ENCODE peak calls at places on chromosomes 2 and 18, in ten cellular contexts. One of them, this sample, is unnamed.

GRCh38 chr2:1246239-1246638 is 167.0 kb upstream of the TPO start:
- DNase-seq in Daoy: no peak
- DNase-seq in substantia nigra: no peak
- DNase-seq in Kasumi-1: no peak
- DNase-seq in AG10803: no peak
- DNase-seq in CD4-positive, CD25-positive, alpha-beta regulatory T cell: no peak
- DNase-seq in DMS79 treated with DMSO at 0.1 percent for 48 hours: no peak
- DNase-seq in cardiac muscle cell: no peak
- DNase-seq in neuronal stem cell: no peak
- DNase-seq in left cardiac atrium: no peak
- DNase-seq in this sample: no peak

GRCh38 chr2:165698621-165698946 is 95.5 kb downstream of the GALNT3 start:
- DNase-seq in Daoy: peak; percentile 27
- DNase-seq in substantia nigra: no peak
- DNase-seq in Kasumi-1: peak; percentile 97
- DNase-seq in AG10803: peak; percentile 40
- DNase-seq in CD4-positive, CD25-positive, alpha-beta regulatory T cell: peak; percentile 20
- DNase-seq in DMS79 treated with DMSO at 0.1 percent for 48 hours: peak; percentile 40
- DNase-seq in cardiac muscle cell: peak; percentile 74
- DNase-seq in neuronal stem cell: peak; percentile 32
- DNase-seq in left cardiac atrium: peak; percentile 28
- DNase-seq in this sample: peak; percentile 15

GRCh38 chr2:122031544-122032263 is 276.3 kb downstream of the TSN start:
- DNase-seq in Daoy: peak; percentile 30
- DNase-seq in substantia nigra: no peak
- DNase-seq in Kasumi-1: peak; percentile 82
- DNase-seq in AG10803: peak; percentile 18
- DNase-seq in CD4-positive, CD25-positive, alpha-beta regulatory T cell: no peak
- DNase-seq in DMS79 treated with DMSO at 0.1 percent for 48 hours: no peak
- DNase-seq in cardiac muscle cell: peak; percentile 55
- DNase-seq in neuronal stem cell: no peak
- DNase-seq in left cardiac atrium: peak; percentile 38
- DNase-seq in this sample: peak; percentile 37

GRCh38 chr18:58201268-58201667 is 157.2 kb downstream of the NEDD4L start:
- DNase-seq in Daoy: no peak
- DNase-seq in substantia nigra: no peak
- DNase-seq in Kasumi-1: no peak
- DNase-seq in AG10803: no peak
- DNase-seq in CD4-positive, CD25-positive, alpha-beta regulatory T cell: no peak
- DNase-seq in DMS79 treated with DMSO at 0.1 percent for 48 hours: no peak
- DNase-seq in cardiac muscle cell: no peak
- DNase-seq in neuronal stem cell: no peak
- DNase-seq in left cardiac atrium: no peak
- DNase-seq in this sample: no peak

GRCh38 chr18:37491526-37491925 is 74.1 kb downstream of the CELF4 start:
- DNase-seq in Daoy: no peak
- DNase-seq in substantia nigra: no peak
- DNase-seq in Kasumi-1: no peak
- DNase-seq in AG10803: no peak
- DNase-seq in CD4-positive, CD25-positive, alpha-beta regulatory T cell: no peak
- DNase-seq in DMS79 treated with DMSO at 0.1 percent for 48 hours: no peak
- DNase-seq in cardiac muscle cell: no peak
- DNase-seq in neuronal stem cell: no peak
- DNase-seq in left cardiac atrium: no peak
- DNase-seq in this sample: no peak

GRCh38 chr2:181823405-181823804 is 68.1 kb upstream of the ITPRID2 start:
- DNase-seq in Daoy: peak; percentile 39
- DNase-seq in substantia nigra: no peak
- DNase-seq in Kasumi-1: no peak
- DNase-seq in AG10803: no peak
- DNase-seq in CD4-positive, CD25-positive, alpha-beta regulatory T cell: no peak
- DNase-seq in DMS79 treated with DMSO at 0.1 percent for 48 hours: no peak
- DNase-seq in cardiac muscle cell: no peak
- DNase-seq in neuronal stem cell: no peak
- DNase-seq in left cardiac atrium: no peak
- DNase-seq in this sample: no peak

GRCh38 chr2:73907840-73908452 is 15.1 kb downstream of the ACTG2 start:
- DNase-seq in Daoy: peak; percentile 77
- DNase-seq in substantia nigra: peak; percentile 5
- DNase-seq in Kasumi-1: peak; percentile 36
- DNase-seq in AG10803: peak; percentile 5
- DNase-seq in CD4-positive, CD25-positive, alpha-beta regulatory T cell: peak; percentile 72
- DNase-seq in DMS79 treated with DMSO at 0.1 percent for 48 hours: peak; percentile 40
- DNase-seq in cardiac muscle cell: peak; percentile 37
- DNase-seq in neuronal stem cell: no peak
- DNase-seq in left cardiac atrium: no peak
- DNase-seq in this sample: peak; percentile 79

GRCh38 chr2:51795248-51795888 is 763.4 kb upstream of the NRXN1 start:
- DNase-seq in Daoy: no peak
- DNase-seq in substantia nigra: no peak
- DNase-seq in Kasumi-1: peak; percentile 15
- DNase-seq in AG10803: no peak
- DNase-seq in CD4-positive, CD25-positive, alpha-beta regulatory T cell: no peak
- DNase-seq in DMS79 treated with DMSO at 0.1 percent for 48 hours: no peak
- DNase-seq in cardiac muscle cell: peak; percentile 5
- DNase-seq in neuronal stem cell: peak; percentile 2
- DNase-seq in left cardiac atrium: no peak
- DNase-seq in this sample: peak; percentile 78

GRCh38 chr18:7545734-7546133 is 21.4 kb upstream of the PTPRM start:
- DNase-seq in Daoy: no peak
- DNase-seq in substantia nigra: no peak
- DNase-seq in Kasumi-1: no peak
- DNase-seq in AG10803: peak; percentile 27
- DNase-seq in CD4-positive, CD25-positive, alpha-beta regulatory T cell: no peak
- DNase-seq in DMS79 treated with DMSO at 0.1 percent for 48 hours: no peak
- DNase-seq in cardiac muscle cell: peak; percentile 75
- DNase-seq in neuronal stem cell: no peak
- DNase-seq in left cardiac atrium: no peak
- DNase-seq in this sample: no peak

GRCh38 chr2:106163948-106164580 is 30.0 kb downstream of the UXS1 start:
- DNase-seq in Daoy: no peak
- DNase-seq in substantia nigra: no peak
- DNase-seq in Kasumi-1: no peak
- DNase-seq in AG10803: no peak
- DNase-seq in CD4-positive, CD25-positive, alpha-beta regulatory T cell: peak; percentile 60
- DNase-seq in DMS79 treated with DMSO at 0.1 percent for 48 hours: no peak
- DNase-seq in cardiac muscle cell: peak; percentile 62
- DNase-seq in neuronal stem cell: no peak
- DNase-seq in left cardiac atrium: no peak
- DNase-seq in this sample: no peak

GRCh38 chr2:42010743-42011298 is 37.0 kb upstream of the PKDCC start:
- DNase-seq in Daoy: peak; percentile 88
- DNase-seq in substantia nigra: no peak
- DNase-seq in Kasumi-1: no peak
- DNase-seq in AG10803: peak; percentile 91
- DNase-seq in CD4-positive, CD25-positive, alpha-beta regulatory T cell: no peak
- DNase-seq in DMS79 treated with DMSO at 0.1 percent for 48 hours: no peak
- DNase-seq in cardiac muscle cell: peak; percentile 86
- DNase-seq in neuronal stem cell: no peak
- DNase-seq in left cardiac atrium: no peak
- DNase-seq in this sample: no peak

GRCh38 chr2:112293636-112294401 is 18.4 kb downstream of the ZC3H6 start:
- DNase-seq in Daoy: no peak
- DNase-seq in substantia nigra: no peak
- DNase-seq in Kasumi-1: no peak
- DNase-seq in AG10803: no peak
- DNase-seq in CD4-positive, CD25-positive, alpha-beta regulatory T cell: no peak
- DNase-seq in DMS79 treated with DMSO at 0.1 percent for 48 hours: no peak
- DNase-seq in cardiac muscle cell: peak; percentile 60
- DNase-seq in neuronal stem cell: no peak
- DNase-seq in left cardiac atrium: no peak
- DNase-seq in this sample: no peak

GRCh38 chr2:241952816-241953215 is 83.3 kb downstream of the RTP5 start:
- DNase-seq in Daoy: no peak
- DNase-seq in substantia nigra: no peak
- DNase-seq in Kasumi-1: no peak
- DNase-seq in AG10803: no peak
- DNase-seq in CD4-positive, CD25-positive, alpha-beta regulatory T cell: no peak
- DNase-seq in DMS79 treated with DMSO at 0.1 percent for 48 hours: no peak
- DNase-seq in cardiac muscle cell: no peak
- DNase-seq in neuronal stem cell: no peak
- DNase-seq in left cardiac atrium: no peak
- DNase-seq in this sample: no peak

GRCh38 chr2:100423631-100424030 is 6.2 kb upstream of the CHST10 start:
- DNase-seq in Daoy: no peak
- DNase-seq in substantia nigra: no peak
- DNase-seq in Kasumi-1: no peak
- DNase-seq in AG10803: peak; percentile 54
- DNase-seq in CD4-positive, CD25-positive, alpha-beta regulatory T cell: no peak
- DNase-seq in DMS79 treated with DMSO at 0.1 percent for 48 hours: no peak
- DNase-seq in cardiac muscle cell: no peak
- DNase-seq in neuronal stem cell: no peak
- DNase-seq in left cardiac atrium: no peak
- DNase-seq in this sample: no peak

GRCh38 chr2:232481322-232482140 is 6.1 kb downstream of the ECEL1 start:
- DNase-seq in Daoy: no peak
- DNase-seq in substantia nigra: no peak
- DNase-seq in Kasumi-1: no peak
- DNase-seq in AG10803: no peak
- DNase-seq in CD4-positive, CD25-positive, alpha-beta regulatory T cell: no peak
- DNase-seq in DMS79 treated with DMSO at 0.1 percent for 48 hours: no peak
- DNase-seq in cardiac muscle cell: no peak
- DNase-seq in neuronal stem cell: no peak
- DNase-seq in left cardiac atrium: peak; percentile 12
- DNase-seq in this sample: no peak

GRCh38 chr2:5453648-5454390 is 238.4 kb upstream of the SOX11 start:
- DNase-seq in Daoy: peak; percentile 87
- DNase-seq in substantia nigra: no peak
- DNase-seq in Kasumi-1: no peak
- DNase-seq in AG10803: no peak
- DNase-seq in CD4-positive, CD25-positive, alpha-beta regulatory T cell: no peak
- DNase-seq in DMS79 treated with DMSO at 0.1 percent for 48 hours: peak; percentile 34
- DNase-seq in cardiac muscle cell: no peak
- DNase-seq in neuronal stem cell: no peak
- DNase-seq in left cardiac atrium: no peak
- DNase-seq in this sample: peak; percentile 37